ENCODE peak calls at places on chromosomes 7 and 10, in four cellular contexts. S is H1, I is GM12878, R is HCT116. D is an unnamed sample.

GRCh38 chr7:154843670-154844237 is 159.2 kb downstream of the PAXIP1 start:
- DNase-seq in S (no peak), I (no peak), R (no peak), D (no peak)

GRCh38 chr10:97676770-97677581 is 10.1 kb downstream of the AVPI1 start:
- DNase-seq in S (no peak), I (no peak), R (no peak), D (peak; percentile 82)

GRCh38 chr7:79217468-79217867 is 236.0 kb downstream of the MAGI2 start:
- DNase-seq in S (no peak), I (no peak), R (no peak), D (no peak)

GRCh38 chr7:79008786-79009185 is 444.7 kb downstream of the MAGI2 start:
- DNase-seq in S (no peak), I (no peak), R (no peak), D (no peak)

GRCh38 chr7:103988468-103989199 is 824 bp downstream of the RELN start:
- DNase-seq in S (no peak), I (no peak), R (no peak), D (peak; percentile 60)

GRCh38 chr7:78970440-78970916 is 483.0 kb downstream of the MAGI2 start:
- DNase-seq in S (no peak), I (no peak), R (no peak), D (no peak)

GRCh38 chr10:14880201-14880600 is 1.5 kb downstream of the SUV39H2 start:
- DNase-seq in S (no peak), I (no peak), R (no peak), D (no peak)

GRCh38 chr10:72886596-72887522 is 6.7 kb upstream of the OIT3 start:
- DNase-seq in S (peak; percentile 27), I (no peak), R (no peak), D (no peak)

GRCh38 chr7:128166603-128167315 is 74.3 kb upstream of the LEP start:
- DNase-seq in S (no peak), I (no peak), R (no peak), D (peak; percentile 85)

GRCh38 chr10:125962200-125962599 is 65.8 kb downstream of the FANK1 start:
- DNase-seq in S (no peak), I (no peak), R (no peak), D (no peak)

GRCh38 chr10:66931340-66931948 is 5.6 kb downstream of the LRRTM3 start:
- DNase-seq in S (no peak), I (peak; percentile 8), R (peak; percentile 55), D (peak; percentile 23)

GRCh38 chr10:97396056-97396455 is 5.1 kb downstream of the RRP12 start:
- DNase-seq in S (no peak), I (no peak), R (no peak), D (no peak)

GRCh38 chr10:6337382-6337781 is 134.7 kb downstream of the PFKFB3 start:
- DNase-seq in S (no peak), I (no peak), R (no peak), D (no peak)

GRCh38 chr7:31783221-31783620 is 96.2 kb downstream of the PPP1R17 start:
- DNase-seq in S (no peak), I (no peak), R (no peak), D (no peak)

GRCh38 chr10:118986815-118987790 is 42.4 kb upstream of the NANOS1 start:
- DNase-seq in S (no peak), I (peak; percentile 24), R (no peak), D (no peak)

GRCh38 chr7:104951546-104951945 is 62.5 kb upstream of the KMT2E start:
- DNase-seq in S (no peak), I (no peak), R (no peak), D (no peak)

GRCh38 chr7:926061-927030 is 28.1 kb downstream of the ADAP1 start:
- DNase-seq in S (no peak), I (no peak), R (no peak), D (no peak)

GRCh38 chr7:119783799-119784198 is 489.2 kb upstream of the KCND2 start:
- DNase-seq in S (no peak), I (no peak), R (no peak), D (no peak)

GRCh38 chr7:150511039-150511438 is 3.6 kb upstream of the GIMAP7 start:
- DNase-seq in S (no peak), I (no peak), R (no peak), D (no peak)

GRCh38 chr10:128624656-128625530 is 498.7 kb upstream of the MKI67 start:
- DNase-seq in S (no peak), I (no peak), R (no peak), D (no peak)

GRCh38 chr10:100656479-100656878 is 88.9 kb upstream of the PAX2 start:
- DNase-seq in S (no peak), I (no peak), R (no peak), D (peak; percentile 93)

GRCh38 chr10:23363788-23364135 is 19.2 kb upstream of the C10orf67 start:
- DNase-seq in S (no peak), I (no peak), R (no peak), D (no peak)

GRCh38 chr10:58963723-58964124 is 212.7 kb upstream of the PHYHIPL start:
- DNase-seq in S (peak; percentile 93), I (no peak), R (no peak), D (no peak)

GRCh38 chr10:33945051-33945450 is 610.6 kb upstream of the NRP1 start:
- DNase-seq in S (no peak), I (no peak), R (no peak), D (no peak)

GRCh38 chr10:15802375-15802949 is 57.8 kb downstream of the MINDY3 start:
- DNase-seq in S (no peak), I (no peak), R (no peak), D (no peak)

GRCh38 chr7:148883233-148884048 is 650 bp downstream of the EZH2 start:
- DNase-seq in S (no peak), I (no peak), R (no peak), D (peak; percentile 86)

GRCh38 chr10:33594475-33594874 is 260.0 kb upstream of the NRP1 start:
- DNase-seq in S (no peak), I (no peak), R (no peak), D (no peak)

GRCh38 chr10:59463909-59464308 is 101.6 kb upstream of the FAM13C start:
- DNase-seq in S (no peak), I (no peak), R (no peak), D (no peak)

GRCh38 chr10:129689681-129690080 is 222.6 kb downstream of the MGMT start:
- DNase-seq in S (no peak), I (no peak), R (no peak), D (no peak)

GRCh38 chr10:112484399-112484798 is 37.4 kb downstream of the VTI1A start:
- DNase-seq in S (no peak), I (no peak), R (no peak), D (no peak)

GRCh38 chr10:21675157-21675796 is 141.2 kb downstream of the MLLT10 start:
- DNase-seq in S (no peak), I (no peak), R (peak; percentile 37), D (peak; percentile 39)

GRCh38 chr7:102295346-102296178 is 8.9 kb downstream of the SH2B2 start:
- DNase-seq in S (no peak), I (no peak), R (no peak), D (no peak)

GRCh38 chr10:7231420-7232414 is 179.1 kb downstream of the SFMBT2 start:
- DNase-seq in S (no peak), I (no peak), R (no peak), D (no peak)

GRCh38 chr7:122975341-122975740 is 20.2 kb downstream of the TAS2R16 start:
- DNase-seq in S (no peak), I (no peak), R (peak; percentile 29), D (no peak)

GRCh38 chr10:124389613-124390361 is 28.9 kb downstream of the OAT start:
- DNase-seq in S (no peak), I (no peak), R (no peak), D (peak; percentile 32)

GRCh38 chr7:140035400-140036223 is 27.1 kb downstream of the PARP12 start:
- DNase-seq in S (no peak), I (no peak), R (no peak), D (no peak)
- H3K4me2 ChIP-seq in S (no peak overlapping the region), I (no peak overlapping the region), R (peak overlapping the region; percentile 34), D (peak overlapping the region; percentile 15)

GRCh38 chr10:132363376-132363775 is 31.4 kb downstream of the LRRC27 start:
- DNase-seq in S (no peak), I (no peak), R (no peak), D (no peak)
- TF ChIP-seq JUND in S (no peak), I (no peak), R (no peak), D (no peak)

DNA sequence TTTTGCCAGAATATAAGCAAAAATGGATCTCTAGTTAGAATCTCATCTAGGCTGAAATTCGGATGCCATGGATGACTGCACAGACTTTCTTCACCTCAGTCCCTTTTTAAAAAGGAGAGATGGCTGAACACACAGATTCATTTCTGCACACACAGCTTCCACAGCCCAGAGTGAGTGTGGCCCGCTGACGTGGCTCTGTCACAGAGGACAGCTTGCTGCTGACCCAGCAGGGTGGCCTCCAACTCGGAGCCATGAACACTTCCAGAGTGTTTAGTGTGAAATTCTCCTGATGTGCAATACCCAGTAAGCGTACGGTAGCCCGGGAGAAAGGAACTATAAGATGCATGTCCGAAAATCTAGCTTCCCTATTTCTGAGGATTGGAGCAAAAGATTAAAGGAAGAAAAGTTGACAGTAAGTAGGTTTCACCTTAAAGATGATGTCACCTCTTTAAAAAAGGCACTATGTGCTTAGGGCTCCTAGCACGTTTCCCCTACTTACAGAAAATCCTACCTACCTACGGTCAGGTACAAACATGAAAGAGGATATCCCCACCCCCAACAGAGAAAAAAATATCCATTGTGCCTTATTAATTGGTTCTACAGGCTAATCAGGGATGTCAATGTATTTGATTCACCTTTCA is 162.2 kb downstream of the RAPGEF5 start:
- DNase-seq in S (no peak), I (no peak), R (no peak), D (no peak)
- H3K4me2 ChIP-seq in S (peak overlapping the region; percentile 64), I (no peak overlapping the region), R (no peak overlapping the region), D (no peak overlapping the region)

GRCh38 chr10:12488626-12489025 is 139.3 kb downstream of the CAMK1D start:
- DNase-seq in S (no peak), I (no peak), R (no peak), D (no peak)

GRCh38 chr10:12491491-12491890 is 142.1 kb downstream of the CAMK1D start:
- DNase-seq in S (no peak), I (no peak), R (no peak), D (no peak)

GRCh38 chr10:12489357-12489756 is 140.0 kb downstream of the CAMK1D start:
- DNase-seq in S (no peak), I (no peak), R (no peak), D (no peak)

GRCh38 chr10:12492016-12492415 is 142.7 kb downstream of the CAMK1D start:
- DNase-seq in S (no peak), I (no peak), R (no peak), D (no peak)

GRCh38 chr10:12489806-12490205 is 140.5 kb downstream of the CAMK1D start:
- DNase-seq in S (no peak), I (no peak), R (no peak), D (no peak)
- TF ChIP-seq JUND in S (no peak), I (no peak), R (no peak), D (no peak)

GRCh38 chr7:80589561-80590083 is 48.8 kb upstream of the CD36 start:
- DNase-seq in S (no peak), I (no peak), R (no peak), D (no peak)
- H3K4me2 ChIP-seq in S (no peak overlapping the region), I (no peak overlapping the region), R (no peak overlapping the region), D (no peak overlapping the region)

D was measured in SK-N-SH.